ENCODE peak calls at places on chromosomes 2 and 18, in four cellular contexts. R is nephron progenitor cell, Q is neural progenitor cell, W is esophagus muscularis mucosa. H is an unnamed sample.
A peak's percentile ranks its signal among the peaks of the same experiment; 100 is the strongest.

GRCh38 chr2:9658972-9659371 is 28.2 kb upstream of the YWHAQ start:
- DNase-seq in W (no peak), R (no peak), Q (no peak), H (no peak)

GRCh38 chr2:99806758-99807157 is 316.9 kb upstream of the REV1 start:
- DNase-seq in R (no peak), W (no peak), Q (no peak), H (no peak)

GRCh38 chr2:167965907-167966306 is 281.5 kb downstream of the STK39 start:
- DNase-seq in R (no peak), Q (no peak), W (no peak), H (no peak)

GRCh38 chr18:58223717-58224424 is 179.8 kb downstream of the NEDD4L start:
- DNase-seq in W (peak; percentile 90), Q (no peak), R (no peak), H (no peak)

GRCh38 chr2:44529448-44529847 is 167.7 kb downstream of the CAMKMT start:
- DNase-seq in R (no peak), W (no peak), Q (no peak), H (no peak)

GRCh38 chr2:239164281-239164871 is 236.4 kb downstream of the HDAC4 start:
- DNase-seq in Q (no peak), R (no peak), W (no peak), H (no peak)

GRCh38 chr2:157339965-157340655 is 14.5 kb upstream of the ERMN start:
- DNase-seq in W (no peak), Q (no peak), R (no peak), H (no peak)

GRCh38 chr2:236574000-236574399 is 4.4 kb downstream of the ACKR3 start:
- DNase-seq in W (no peak), Q (no peak), R (no peak), H (no peak)

GRCh38 chr2:3138621-3139020 is 239.0 kb downstream of the EIPR1 start:
- DNase-seq in Q (no peak), R (no peak), W (no peak), H (no peak)

GRCh38 chr2:3608373-3609278 is 13.7 kb downstream of the COLEC11 start:
- DNase-seq in W (no peak), R (no peak), Q (no peak), H (no peak)

GRCh38 chr2:201621293-201621999 is 21.9 kb downstream of the TMEM237 start:
- DNase-seq in W (no peak), R (no peak), Q (no peak), H (no peak)

GRCh38 chr2:227404575-227404974 is 16.8 kb upstream of the SCYGR1 start:
- DNase-seq in R (no peak), Q (no peak), W (no peak), H (no peak)
- TF ChIP-seq CTCF in R (no peak), Q (no peak), W (no peak), H (no peak)

DNA sequence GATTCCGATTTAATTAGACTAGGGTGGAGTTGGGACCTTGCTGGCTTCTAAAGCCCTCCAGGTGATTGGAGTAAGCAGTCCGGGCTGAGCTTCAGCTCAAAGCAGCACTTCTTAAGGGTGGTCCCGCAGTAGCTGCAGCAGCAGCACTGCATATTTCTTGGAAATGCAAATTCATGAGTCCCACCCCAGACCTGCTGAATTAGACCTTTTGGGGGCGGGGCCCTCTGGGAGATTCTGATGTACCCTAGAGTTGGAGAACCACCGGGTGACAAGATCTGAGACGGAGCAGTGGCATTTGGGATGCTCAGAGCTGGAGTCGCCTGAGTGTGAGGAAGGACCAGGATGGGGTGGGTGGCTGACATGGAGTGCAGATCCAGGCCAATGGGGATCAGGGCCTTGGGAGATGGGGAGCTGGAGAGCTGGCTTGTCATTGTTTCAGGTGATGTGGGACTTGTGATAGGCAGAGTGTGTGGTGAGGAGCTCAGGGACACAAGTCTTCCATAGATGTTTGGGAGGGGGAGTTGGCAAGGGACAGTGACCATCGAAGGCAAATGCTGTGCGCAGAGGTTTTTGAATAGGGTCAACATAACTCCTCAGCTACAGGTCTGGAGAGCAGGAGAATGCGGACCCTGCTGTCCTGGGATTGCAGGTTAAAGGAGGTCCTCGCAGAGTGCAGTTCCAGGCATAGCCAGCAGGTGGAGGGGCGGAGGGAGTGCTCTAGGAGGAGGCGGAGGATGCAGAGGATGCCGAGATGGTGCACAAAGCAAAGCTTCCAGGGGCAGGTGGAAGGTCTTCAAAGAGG is 130.9 kb upstream of the RAB12 start:
- DNase-seq in R (peak; percentile 89), Q (peak; percentile 82), W (no peak), H (peak; percentile 80)
- TF ChIP-seq CTCF in R (peak; percentile 83), Q (peak; percentile 76), W (peak; percentile 55), H (peak; percentile 83)

DNA sequence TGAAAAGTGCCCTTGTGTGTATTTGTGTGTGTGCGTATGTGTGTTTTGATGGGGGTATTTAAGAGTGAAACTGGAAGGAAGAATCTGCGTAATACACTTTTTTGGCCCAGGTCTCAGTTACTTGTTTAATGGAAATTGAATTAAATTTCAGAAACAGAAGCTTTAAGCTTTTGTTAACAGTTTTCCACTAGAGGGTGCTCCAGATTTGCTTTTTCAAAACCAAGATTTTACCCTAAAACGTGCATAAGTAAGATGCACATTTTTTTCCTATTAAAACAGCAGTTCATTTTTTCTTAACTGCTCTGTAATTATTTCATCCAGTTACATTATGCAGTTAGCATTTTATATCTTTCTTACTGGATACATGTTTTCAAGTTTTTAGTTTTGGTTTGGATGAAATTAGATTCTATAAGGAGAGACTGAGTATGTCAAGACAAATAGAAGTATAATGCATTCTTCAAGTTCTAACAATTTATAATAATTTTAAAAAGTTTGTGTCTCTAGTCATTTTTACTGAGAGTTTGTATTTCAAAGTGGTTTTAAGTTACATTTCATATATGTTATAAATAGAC is 97.2 kb downstream of the PIK3C3 start:
- DNase-seq in R (no peak), W (no peak), Q (peak; percentile 1), H (no peak)
- TF ChIP-seq CTCF in R (peak; percentile 44), W (no peak), Q (peak; percentile 56), H (peak; percentile 48)

DNA sequence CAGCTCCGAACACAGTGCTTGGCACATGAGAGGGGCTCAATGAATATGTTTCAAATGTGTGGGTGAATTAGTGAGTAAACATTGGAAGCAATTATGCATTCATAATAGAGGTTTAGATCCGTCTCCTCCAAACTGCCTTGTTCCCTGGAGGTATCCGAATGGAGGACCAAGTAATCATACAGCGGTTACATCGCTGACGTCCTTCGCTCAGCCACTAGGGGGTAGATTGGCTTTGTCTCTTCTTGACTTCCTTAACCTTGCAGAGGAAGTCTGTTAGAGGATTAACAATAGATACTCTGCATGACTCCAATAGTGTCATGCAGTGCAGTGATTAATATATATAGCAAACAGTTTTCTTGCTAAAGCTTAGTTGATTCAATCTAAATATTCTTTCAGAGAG is 517.0 kb downstream of the PTPRM start:
- DNase-seq in Q (peak; percentile 81), W (no peak), R (peak; percentile 44), H (no peak)
- TF ChIP-seq CTCF in Q (peak; percentile 71), W (peak; percentile 39), R (peak; percentile 65), H (peak; percentile 65)

GRCh38 chr2:96409543-96410184 is 74.1 kb downstream of the NCAPH start:
- DNase-seq in W (no peak), R (no peak), Q (peak; percentile 29), H (no peak)

GRCh38 chr2:96407041-96407918 is 71.7 kb downstream of the NCAPH start:
- DNase-seq in R (peak; percentile 65), W (no peak), Q (peak; percentile 81), H (no peak)

GRCh38 chr2:96412307-96413066 is 76.9 kb downstream of the NCAPH start:
- DNase-seq in Q (no peak), W (no peak), R (no peak), H (no peak)

GRCh38 chr2:96407919-96408550 is 72.5 kb downstream of the NCAPH start:
- DNase-seq in R (no peak), Q (no peak), W (no peak), H (no peak)

GRCh38 chr2:96408631-96409542 is 73.3 kb downstream of the NCAPH start:
- DNase-seq in R (no peak), Q (peak; percentile 51), W (no peak), H (no peak)
- TF ChIP-seq CTCF in R (no peak), Q (no peak), W (no peak), H (peak; percentile 21)

DNA sequence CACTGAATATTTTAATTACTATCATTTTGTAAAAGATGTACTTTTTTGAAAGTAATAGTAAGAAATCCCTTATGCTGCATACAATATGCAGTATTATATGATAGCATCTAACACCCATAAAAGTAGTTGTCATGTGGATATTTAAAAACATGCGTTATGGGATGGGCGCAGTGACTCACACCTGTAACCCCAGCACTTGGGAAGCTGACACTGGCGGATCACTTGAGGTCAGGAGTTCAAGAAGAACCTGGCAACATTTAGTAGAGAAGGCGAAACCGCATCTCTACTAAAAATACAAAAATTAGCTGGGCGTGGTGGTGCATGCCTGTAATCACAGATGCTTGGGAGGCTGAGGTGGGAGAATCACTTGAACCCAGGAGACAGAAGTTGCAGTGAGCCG is 88.9 kb downstream of the FEZ2 start:
- DNase-seq in R (no peak), W (no peak), Q (no peak), H (no peak)
- TF ChIP-seq CTCF in R (no peak), W (no peak), Q (no peak), H (no peak)

GRCh38 chr2:191299009-191299408 is 53.8 kb downstream of the MYO1B start:
- DNase-seq in Q (no peak), W (no peak), R (no peak), H (no peak)
- TF ChIP-seq CTCF in Q (peak; percentile 33), W (no peak), R (no peak), H (no peak)

GRCh38 chr2:209579236-209579749 is 155.4 kb downstream of the MAP2 start:
- DNase-seq in R (peak; percentile 35), W (no peak), Q (peak; percentile 66), H (no peak)

GRCh38 chr2:209578394-209579006 is 154.7 kb downstream of the MAP2 start:
- DNase-seq in Q (no peak), W (no peak), R (no peak), H (no peak)

GRCh38 chr2:209574515-209574914 is 150.7 kb downstream of the MAP2 start:
- DNase-seq in W (no peak), R (no peak), Q (no peak), H (no peak)

GRCh38 chr2:209577376-209578357 is 153.8 kb downstream of the MAP2 start:
- DNase-seq in W (no peak), Q (peak; percentile 61), R (no peak), H (no peak)
- TF ChIP-seq CTCF in W (peak; percentile 18), Q (peak; percentile 48), R (peak; percentile 40), H (peak; percentile 63)

GRCh38 chr2:216934623-216935022 is 74.8 kb upstream of the TNP1 start:
- DNase-seq in Q (no peak), R (no peak), W (no peak), H (no peak)

GRCh38 chr2:216930716-216931115 is 70.9 kb upstream of the TNP1 start:
- DNase-seq in Q (no peak), W (no peak), R (no peak), H (no peak)

GRCh38 chr2:216932806-216933579 is 73.1 kb upstream of the TNP1 start:
- DNase-seq in R (no peak), Q (no peak), W (no peak), H (no peak)

GRCh38 chr2:216934151-216934550 is 74.3 kb upstream of the TNP1 start:
- DNase-seq in R (no peak), W (no peak), Q (no peak), H (no peak)

DNA sequence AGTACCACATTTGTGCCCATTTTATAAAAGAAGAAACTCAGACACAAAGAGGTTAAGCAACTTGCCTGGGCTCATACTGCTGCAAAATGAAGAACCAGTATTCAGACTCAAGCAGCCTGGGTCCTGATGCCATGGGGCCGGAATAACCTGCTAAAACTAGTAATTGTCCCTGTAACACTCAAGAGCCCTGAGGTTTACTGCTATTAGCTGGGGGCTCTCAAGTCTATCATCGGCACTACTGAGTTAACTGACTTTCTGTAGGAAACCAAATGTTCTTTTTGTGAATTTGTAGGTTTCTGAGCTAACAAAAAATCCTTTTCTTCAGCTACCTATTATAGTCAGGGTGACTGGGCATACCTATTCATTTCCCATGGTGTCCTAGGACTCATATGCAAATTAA is 72.2 kb upstream of the TNP1 start:
- DNase-seq in W (no peak), Q (no peak), R (no peak), H (no peak)
- TF ChIP-seq CTCF in W (no peak), Q (no peak), R (no peak), H (no peak)

H was measured in progenitor cell of endocrine pancreas.